ENCODE peak calls at places on chromosomes 16 and 17, in five cellular contexts. S is heart right ventricle, L is tibial nerve, V is IMR-90, D is neural progenitor cell. G is an unnamed sample.

GRCh38 chr16:180101-180920 is at the start of gene HBQ1:
- DNase-seq in S (peak), D (peak), L (no peak), V (no peak), G (no peak)

GRCh38 chr17:38676706-38677504 is 2.1 kb upstream of the EPOP start:
- DNase-seq in L (peak), S (peak), V (peak), D (peak), G (peak)

GRCh38 chr17:80477647-80478478 is 1.5 kb upstream of the NPTX1 start:
- DNase-seq in V (peak), S (no peak), D (peak), L (no peak), G (peak)

GRCh38 chr16:2208308-2208707 is 2.4 kb downstream of the BRICD5 start:
- DNase-seq in L (no peak), D (no peak), V (no peak), S (no peak), G (no peak)

GRCh38 chr17:28413804-28414203 is 7.8 kb upstream of the SLC46A1 start:
- DNase-seq in L (no peak), V (no peak), D (no peak), S (no peak), G (no peak)

GRCh38 chr16:4677994-4678393 is 15.4 kb upstream of the NUDT16L1 start:
- DNase-seq in V (no peak), D (no peak), L (no peak), S (no peak), G (no peak)

GRCh38 chr17:17698869-17699351 is 17.7 kb downstream of the RAI1 start:
- DNase-seq in S (no peak), L (no peak), D (peak), V (peak), G (no peak)

GRCh38 chr17:80769936-80770625 is 221.6 kb upstream of the CHMP6 start:
- DNase-seq in V (no peak), L (no peak), D (no peak), S (no peak), G (no peak)

GRCh38 chr16:75624921-75625334 is 1.8 kb upstream of the ADAT1 start:
- DNase-seq in V (peak), S (no peak), L (no peak), D (no peak), G (peak)

GRCh38 chr17:49566668-49567071 is 9.0 kb upstream of the NXPH3 start:
- DNase-seq in D (no peak), L (no peak), V (no peak), S (no peak), G (no peak)

GRCh38 chr16:50603206-50604064 is 55.2 kb downstream of the NKD1 start:
- DNase-seq in S (no peak), D (no peak), L (no peak), V (no peak), G (peak)

GRCh38 chr17:79513805-79514535 is 96.9 kb downstream of the RBFOX3 start:
- DNase-seq in L (no peak), D (no peak), V (no peak), S (no peak), G (no peak)

GRCh38 chr16:55717326-55717725 is 61.5 kb downstream of the SLC6A2 start:
- DNase-seq in S (no peak), D (no peak), V (no peak), L (no peak), G (no peak)

GRCh38 chr17:35312790-35313711 is 60.4 kb downstream of the SLFN11 start:
- DNase-seq in L (no peak), V (peak), S (peak), D (peak), G (peak)

GRCh38 chr16:102060-102855 is 24.2 kb downstream of the MPG start:
- DNase-seq in S (peak), L (peak), V (peak), D (no peak), G (no peak)

GRCh38 chr16:2962334-2963073 is 1.6 kb upstream of the KREMEN2 start:
- DNase-seq in V (no peak), D (peak), S (no peak), L (no peak), G (no peak)

GRCh38 chr17:13385481-13385907 is 216.2 kb downstream of the HS3ST3A1 start:
- DNase-seq in S (no peak), V (peak), D (no peak), L (no peak), G (no peak)

GRCh38 chr16:2326191-2326590 is 14.3 kb downstream of the ABCA3 start:
- DNase-seq in L (no peak), S (no peak), D (no peak), V (no peak), G (no peak)

GRCh38 chr17:49638818-49639217 is 39.1 kb downstream of the SPOP start:
- DNase-seq in D (no peak), V (no peak), L (no peak), S (no peak), G (no peak)

GRCh38 chr17:70945386-70945785 is 776.1 kb downstream of the KCNJ2 start:
- DNase-seq in D (peak), L (no peak), S (no peak), V (no peak), G (no peak)

DNA sequence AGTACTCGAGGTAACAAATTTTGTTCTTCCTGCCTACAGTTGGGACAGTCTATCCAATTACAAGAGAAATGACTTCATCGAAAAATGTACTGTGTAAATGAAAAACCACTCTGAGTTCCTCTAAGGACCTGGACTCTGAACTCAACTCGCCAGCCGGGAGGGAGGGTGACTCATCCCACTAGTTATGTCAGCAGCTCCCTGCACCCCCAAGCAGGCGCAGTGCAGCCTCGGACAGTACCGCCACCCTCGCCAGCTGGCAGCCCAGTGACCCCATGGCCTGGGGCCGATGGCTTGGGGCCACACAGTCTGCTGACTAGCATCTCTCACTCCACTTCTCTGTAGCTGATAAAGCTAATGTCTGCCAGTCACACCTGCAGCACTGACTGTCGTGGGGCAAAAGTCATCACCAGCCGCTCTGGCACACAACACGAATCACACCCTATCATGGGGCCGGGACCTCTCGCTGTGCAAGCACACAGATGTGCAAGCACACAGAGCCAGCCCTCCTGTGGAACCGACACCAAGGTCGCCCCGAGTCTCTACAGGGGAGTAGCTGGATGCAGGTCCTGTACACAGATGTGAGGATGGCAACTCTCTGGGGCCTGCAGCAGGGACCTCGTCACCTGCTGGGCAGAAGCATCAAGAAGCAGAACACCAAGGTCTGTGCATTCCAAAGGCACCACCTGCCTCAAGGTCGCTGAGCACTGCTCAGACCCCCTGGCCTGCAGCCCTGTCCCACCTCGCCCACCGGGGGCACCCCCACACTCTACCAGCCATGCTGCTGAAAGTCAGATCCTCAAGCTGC is 5.7 kb downstream of the CSNK1D start:
- DNase-seq in S (peak), L (peak), V (peak), D (no peak), G (peak)
- H3K4me3 ChIP-seq in S (peak), L (no peak), V (no peak), D (no peak), G (peak)

GRCh38 chr16:31710134-31710533 is 163.5 kb upstream of the ZNF267 start:
- DNase-seq in S (no peak), D (no peak), L (no peak), V (no peak), G (no peak)

GRCh38 chr16:31713071-31713944 is 160.3 kb upstream of the ZNF267 start:
- DNase-seq in D (peak), S (peak), L (peak), V (peak), G (peak)

GRCh38 chr16:31712064-31712540 is 161.5 kb upstream of the ZNF267 start:
- DNase-seq in V (no peak), D (no peak), L (no peak), S (no peak), G (no peak)

GRCh38 chr16:31710880-31711279 is 162.7 kb upstream of the ZNF267 start:
- DNase-seq in L (no peak), V (no peak), D (no peak), S (no peak), G (no peak)

GRCh38 chr16:31711344-31711845 is 162.2 kb upstream of the ZNF267 start:
- DNase-seq in V (no peak), L (no peak), S (no peak), D (no peak), G (no peak)
- TF ChIP-seq CTCF in V (no peak), L (no peak), S (no peak), D (peak), G (no peak)

DNA sequence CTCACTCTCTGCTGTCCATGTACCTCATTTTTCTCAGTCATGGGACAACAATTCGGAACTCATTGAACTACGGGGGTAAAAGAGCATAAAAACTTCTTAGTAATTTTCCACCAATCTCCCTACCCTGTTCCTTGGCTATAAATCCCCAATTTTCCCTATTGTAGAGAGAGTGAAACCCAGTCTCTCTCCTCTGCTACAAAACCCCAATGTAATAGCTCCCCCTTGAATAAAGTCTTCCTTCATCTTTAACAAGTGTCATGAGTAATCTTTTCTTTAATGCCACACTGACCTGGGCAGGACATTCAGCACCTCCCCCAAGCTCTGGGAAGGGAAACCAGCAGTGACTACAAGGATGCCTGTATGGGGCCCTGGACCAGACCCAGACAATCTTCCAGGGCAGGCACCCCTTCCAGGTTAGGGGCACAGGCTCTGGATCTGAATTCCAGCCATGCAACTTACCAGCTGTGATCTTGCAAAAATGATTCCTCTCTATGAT is 10.2 kb upstream of the EIF1 start:
- DNase-seq in D (no peak), S (no peak), L (no peak), V (peak), G (no peak)
- H3K4me3 ChIP-seq in D (no peak), S (peak), L (no peak), V (peak), G (no peak)

DNA sequence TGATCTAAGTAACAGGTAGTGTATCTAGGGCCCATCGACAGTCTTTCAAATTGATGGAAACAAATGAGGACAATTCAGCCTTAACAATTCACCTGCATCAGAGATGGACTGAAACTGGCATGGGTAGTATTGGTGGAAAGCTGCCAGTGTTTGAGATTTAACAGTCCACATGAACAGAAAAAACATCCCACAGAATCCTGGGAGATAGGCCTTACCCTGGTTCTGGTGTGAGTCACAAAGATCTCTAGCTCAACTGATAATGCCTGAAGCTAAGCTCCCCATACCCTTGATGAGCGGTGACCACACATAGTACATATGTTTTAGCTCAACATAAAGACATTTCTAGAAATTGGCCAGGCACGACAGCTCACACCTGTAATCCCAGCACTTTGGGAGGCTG is 21.9 kb downstream of the CRK start:
- DNase-seq in S (no peak), D (no peak), L (no peak), V (peak), G (no peak)
- TF ChIP-seq CTCF in S (no peak), D (no peak), L (no peak), V (no peak), G (no peak)

GRCh38 chr17:77456271-77456950 is 315.6 kb downstream of the SEC14L1 start:
- DNase-seq in L (no peak), S (no peak), D (no peak), V (no peak), G (no peak)
- H3K4me3 ChIP-seq in L (no peak), S (no peak), D (no peak), V (no peak), G (no peak)

GRCh38 chr17:64236827-64237403 is 26.1 kb downstream of the TEX2 start:
- DNase-seq in S (no peak), L (no peak), V (no peak), D (peak), G (peak)
- TF ChIP-seq CTCF in S (peak), L (peak), V (peak), D (peak), G (no peak)